ENCODE peak calls at places on chromosomes 1 and 21, in ten cellular contexts. Y, C, H, T, U, X, V, W, Z and R are unnamed samples.

GRCh38 chr1:223364685-223365382 is 858 bp upstream of the SUSD4 start:
- DNase-seq in Y (peak), C (no peak), H (no peak), T (no peak), U (no peak), X (peak), V (no peak), W (no peak), Z (peak), R (peak)

GRCh38 chr21:43323244-43324005 is 103.5 kb downstream of the SIK1 start:
- DNase-seq in Y (no peak), C (no peak), H (no peak), T (no peak), U (no peak), X (no peak), V (no peak), W (no peak), Z (no peak), R (no peak)

GRCh38 chr1:235892080-235892670 is 25.5 kb upstream of the LYST start:
- DNase-seq in Y (no peak), C (no peak), H (no peak), T (no peak), U (no peak), X (no peak), V (no peak), W (peak), Z (no peak), R (no peak)

GRCh38 chr1:39084191-39084590 is 58.0 kb downstream of the NDUFS5 start:
- DNase-seq in Y (no peak), C (no peak), H (no peak), T (no peak), U (no peak), X (no peak), V (no peak), W (peak), Z (no peak), R (no peak)

GRCh38 chr1:208421511-208421910 is 177.3 kb upstream of the PLXNA2 start:
- DNase-seq in Y (no peak), C (no peak), H (no peak), T (no peak), U (no peak), X (no peak), V (no peak), W (no peak), Z (no peak), R (no peak)

GRCh38 chr1:25103180-25103790 is 129.0 kb downstream of the SYF2 start:
- DNase-seq in Y (no peak), C (no peak), H (no peak), T (no peak), U (no peak), X (no peak), V (no peak), W (no peak), Z (peak), R (no peak)

GRCh38 chr21:45158491-45159423 is 84.4 kb downstream of the ADARB1 start:
- DNase-seq in Y (no peak), C (no peak), H (no peak), T (peak), U (no peak), X (no peak), V (no peak), W (no peak), Z (no peak), R (no peak)

GRCh38 chr1:184329962-184330868 is 56.6 kb upstream of the C1orf21 start:
- DNase-seq in Y (no peak), C (no peak), H (no peak), T (no peak), U (no peak), X (no peak), V (no peak), W (no peak), Z (no peak), R (no peak)

GRCh38 chr1:183218981-183219621 is 33.0 kb downstream of the LAMC2 start:
- DNase-seq in Y (no peak), C (no peak), H (peak), T (peak), U (no peak), X (peak), V (no peak), W (no peak), Z (peak), R (peak)

GRCh38 chr1:92655197-92655801 is 129.6 kb downstream of the EVI5 start:
- DNase-seq in Y (no peak), C (no peak), H (no peak), T (no peak), U (no peak), X (no peak), V (no peak), W (no peak), Z (no peak), R (no peak)

GRCh38 chr1:236844499-236845271 is 49.6 kb downstream of the MTR start:
- DNase-seq in Y (no peak), C (no peak), H (peak), T (no peak), U (no peak), X (no peak), V (no peak), W (no peak), Z (no peak), R (no peak)

GRCh38 chr1:151570819-151571218 is 30.7 kb downstream of the TUFT1 start:
- DNase-seq in Y (no peak), C (no peak), H (peak), T (no peak), U (no peak), X (no peak), V (no peak), W (no peak), Z (peak), R (no peak)

GRCh38 chr1:2136386-2136821 is 58.2 kb downstream of the FAAP20 start:
- DNase-seq in Y (no peak), C (no peak), H (no peak), T (no peak), U (no peak), X (no peak), V (no peak), W (no peak), Z (no peak), R (no peak)

GRCh38 chr1:240854367-240854766 is 242.4 kb upstream of the GREM2 start:
- DNase-seq in Y (no peak), C (no peak), H (no peak), T (no peak), U (peak), X (no peak), V (no peak), W (no peak), Z (no peak), R (no peak)